ENCODE peak calls at places on chromosomes 5 and 9, in four cellular contexts. One of them, this sample, is unnamed.

GRCh38 chr5:10351199-10351881 is 2.2 kb upstream of the MARCHF6 start:
- DNase-seq in stimulated activated CD8-positive, alpha-beta memory T cell treated with anti-CD3 and anti-CD28 coated beads, Interleukin-15, amount 100 ng/mL, for 4 hours: no peak
- DNase-seq in SK-N-DZ: no peak
- DNase-seq in Caki2: peak
- DNase-seq in this sample: peak

GRCh38 chr5:78417026-78417425 is 56.6 kb downstream of the SCAMP1 start:
- DNase-seq in stimulated activated CD8-positive, alpha-beta memory T cell treated with anti-CD3 and anti-CD28 coated beads, Interleukin-15, amount 100 ng/mL, for 4 hours: no peak
- DNase-seq in Caki2: no peak
- DNase-seq in SK-N-DZ: no peak
- DNase-seq in this sample: no peak

GRCh38 chr9:14348241-14349140 is 34.5 kb upstream of the NFIB start:
- DNase-seq in SK-N-DZ: no peak
- DNase-seq in Caki2: no peak
- DNase-seq in stimulated activated CD8-positive, alpha-beta memory T cell treated with anti-CD3 and anti-CD28 coated beads, Interleukin-15, amount 100 ng/mL, for 4 hours: no peak
- DNase-seq in this sample: no peak

GRCh38 chr5:169893010-169893409 is 87.3 kb downstream of the INSYN2B start:
- DNase-seq in SK-N-DZ: no peak
- DNase-seq in Caki2: no peak
- DNase-seq in stimulated activated CD8-positive, alpha-beta memory T cell treated with anti-CD3 and anti-CD28 coated beads, Interleukin-15, amount 100 ng/mL, for 4 hours: no peak
- DNase-seq in this sample: peak

GRCh38 chr5:33611882-33612281 is 171.1 kb downstream of the TARS1 start:
- DNase-seq in SK-N-DZ: no peak
- DNase-seq in stimulated activated CD8-positive, alpha-beta memory T cell treated with anti-CD3 and anti-CD28 coated beads, Interleukin-15, amount 100 ng/mL, for 4 hours: no peak
- DNase-seq in Caki2: no peak
- DNase-seq in this sample: peak

GRCh38 chr9:13715430-13715829 is 435.9 kb upstream of the MPDZ start:
- DNase-seq in SK-N-DZ: no peak
- DNase-seq in Caki2: no peak
- DNase-seq in stimulated activated CD8-positive, alpha-beta memory T cell treated with anti-CD3 and anti-CD28 coated beads, Interleukin-15, amount 100 ng/mL, for 4 hours: no peak
- DNase-seq in this sample: no peak

GRCh38 chr5:43315262-43315661 is 2.0 kb upstream of the HMGCS1 start:
- DNase-seq in stimulated activated CD8-positive, alpha-beta memory T cell treated with anti-CD3 and anti-CD28 coated beads, Interleukin-15, amount 100 ng/mL, for 4 hours: no peak
- DNase-seq in SK-N-DZ: no peak
- DNase-seq in Caki2: peak
- DNase-seq in this sample: peak

GRCh38 chr9:133114886-133115603 is 6.0 kb downstream of the RALGDS start:
- DNase-seq in SK-N-DZ: peak
- DNase-seq in stimulated activated CD8-positive, alpha-beta memory T cell treated with anti-CD3 and anti-CD28 coated beads, Interleukin-15, amount 100 ng/mL, for 4 hours: no peak
- DNase-seq in Caki2: no peak
- DNase-seq in this sample: no peak

GRCh38 chr9:99023229-99023628 is 79.5 kb downstream of the COL15A1 start:
- DNase-seq in Caki2: no peak
- DNase-seq in SK-N-DZ: no peak
- DNase-seq in stimulated activated CD8-positive, alpha-beta memory T cell treated with anti-CD3 and anti-CD28 coated beads, Interleukin-15, amount 100 ng/mL, for 4 hours: no peak
- DNase-seq in this sample: no peak

GRCh38 chr5:132277971-132278964 is 15.9 kb upstream of the SLC22A4 start:
- DNase-seq in Caki2: no peak
- DNase-seq in SK-N-DZ: no peak
- DNase-seq in stimulated activated CD8-positive, alpha-beta memory T cell treated with anti-CD3 and anti-CD28 coated beads, Interleukin-15, amount 100 ng/mL, for 4 hours: no peak
- DNase-seq in this sample: no peak

GRCh38 chr5:180127682-180128670 is 56.4 kb upstream of the RNF130 start:
- DNase-seq in SK-N-DZ: no peak
- DNase-seq in stimulated activated CD8-positive, alpha-beta memory T cell treated with anti-CD3 and anti-CD28 coated beads, Interleukin-15, amount 100 ng/mL, for 4 hours: no peak
- DNase-seq in Caki2: no peak
- DNase-seq in this sample: no peak

GRCh38 chr5:125499969-125500368 is 753.5 kb upstream of the ZNF608 start:
- DNase-seq in stimulated activated CD8-positive, alpha-beta memory T cell treated with anti-CD3 and anti-CD28 coated beads, Interleukin-15, amount 100 ng/mL, for 4 hours: no peak
- DNase-seq in SK-N-DZ: no peak
- DNase-seq in Caki2: no peak
- DNase-seq in this sample: no peak

GRCh38 chr9:105911104-105911911 is 217.0 kb downstream of the TMEM38B start:
- DNase-seq in Caki2: peak
- DNase-seq in SK-N-DZ: no peak
- DNase-seq in stimulated activated CD8-positive, alpha-beta memory T cell treated with anti-CD3 and anti-CD28 coated beads, Interleukin-15, amount 100 ng/mL, for 4 hours: no peak
- DNase-seq in this sample: peak

GRCh38 chr5:43603535-43604363 is 769 bp downstream of the NNT start:
- DNase-seq in stimulated activated CD8-positive, alpha-beta memory T cell treated with anti-CD3 and anti-CD28 coated beads, Interleukin-15, amount 100 ng/mL, for 4 hours: peak
- DNase-seq in SK-N-DZ: peak
- DNase-seq in Caki2: peak
- DNase-seq in this sample: peak

GRCh38 chr5:178576591-178577351 is 13.4 kb downstream of the COL23A1 start:
- DNase-seq in Caki2: no peak
- DNase-seq in SK-N-DZ: no peak
- DNase-seq in stimulated activated CD8-positive, alpha-beta memory T cell treated with anti-CD3 and anti-CD28 coated beads, Interleukin-15, amount 100 ng/mL, for 4 hours: no peak
- DNase-seq in this sample: no peak

GRCh38 chr5:155270737-155271136 is 257.2 kb downstream of the KIF4B start:
- DNase-seq in SK-N-DZ: no peak
- DNase-seq in stimulated activated CD8-positive, alpha-beta memory T cell treated with anti-CD3 and anti-CD28 coated beads, Interleukin-15, amount 100 ng/mL, for 4 hours: no peak
- DNase-seq in Caki2: no peak
- DNase-seq in this sample: no peak

GRCh38 chr9:36873247-36873875 is 160.7 kb downstream of the PAX5 start:
- DNase-seq in SK-N-DZ: peak
- DNase-seq in Caki2: peak
- DNase-seq in stimulated activated CD8-positive, alpha-beta memory T cell treated with anti-CD3 and anti-CD28 coated beads, Interleukin-15, amount 100 ng/mL, for 4 hours: peak
- DNase-seq in this sample: peak

GRCh38 chr9:135702002-135702721 is at the start of gene KCNT1:
- DNase-seq in SK-N-DZ: peak
- DNase-seq in Caki2: peak
- DNase-seq in stimulated activated CD8-positive, alpha-beta memory T cell treated with anti-CD3 and anti-CD28 coated beads, Interleukin-15, amount 100 ng/mL, for 4 hours: no peak
- DNase-seq in this sample: peak

GRCh38 chr5:40676643-40677333 is 2.9 kb upstream of the PTGER4 start:
- DNase-seq in SK-N-DZ: no peak
- DNase-seq in stimulated activated CD8-positive, alpha-beta memory T cell treated with anti-CD3 and anti-CD28 coated beads, Interleukin-15, amount 100 ng/mL, for 4 hours: no peak
- DNase-seq in Caki2: no peak
- DNase-seq in this sample: peak

GRCh38 chr9:100064872-100065581 is 33.8 kb downstream of the ERP44 start:
- DNase-seq in stimulated activated CD8-positive, alpha-beta memory T cell treated with anti-CD3 and anti-CD28 coated beads, Interleukin-15, amount 100 ng/mL, for 4 hours: no peak
- DNase-seq in Caki2: no peak
- DNase-seq in SK-N-DZ: no peak
- DNase-seq in this sample: peak

GRCh38 chr5:110951373-110951791 is 120.1 kb upstream of the TSLP start:
- DNase-seq in SK-N-DZ: no peak
- DNase-seq in Caki2: peak
- DNase-seq in stimulated activated CD8-positive, alpha-beta memory T cell treated with anti-CD3 and anti-CD28 coated beads, Interleukin-15, amount 100 ng/mL, for 4 hours: no peak
- DNase-seq in this sample: no peak

GRCh38 chr5:1409386-1410110 is 35.7 kb downstream of the SLC6A3 start:
- DNase-seq in SK-N-DZ: no peak
- DNase-seq in Caki2: no peak
- DNase-seq in stimulated activated CD8-positive, alpha-beta memory T cell treated with anti-CD3 and anti-CD28 coated beads, Interleukin-15, amount 100 ng/mL, for 4 hours: no peak
- DNase-seq in this sample: peak

GRCh38 chr5:56264417-56265025 is 31.4 kb upstream of the ANKRD55 start:
- DNase-seq in Caki2: peak
- DNase-seq in stimulated activated CD8-positive, alpha-beta memory T cell treated with anti-CD3 and anti-CD28 coated beads, Interleukin-15, amount 100 ng/mL, for 4 hours: no peak
- DNase-seq in SK-N-DZ: peak
- DNase-seq in this sample: peak

GRCh38 chr5:10934789-10935355 is 173.8 kb upstream of the DAP start:
- DNase-seq in stimulated activated CD8-positive, alpha-beta memory T cell treated with anti-CD3 and anti-CD28 coated beads, Interleukin-15, amount 100 ng/mL, for 4 hours: no peak
- DNase-seq in SK-N-DZ: peak
- DNase-seq in Caki2: no peak
- DNase-seq in this sample: no peak

GRCh38 chr5:174412941-174413340 is 311.4 kb upstream of the MSX2 start:
- DNase-seq in SK-N-DZ: no peak
- DNase-seq in stimulated activated CD8-positive, alpha-beta memory T cell treated with anti-CD3 and anti-CD28 coated beads, Interleukin-15, amount 100 ng/mL, for 4 hours: no peak
- DNase-seq in Caki2: peak
- DNase-seq in this sample: peak

GRCh38 chr5:150263801-150264621 is 25.6 kb downstream of the CAMK2A start:
- DNase-seq in SK-N-DZ: peak
- DNase-seq in Caki2: peak
- DNase-seq in stimulated activated CD8-positive, alpha-beta memory T cell treated with anti-CD3 and anti-CD28 coated beads, Interleukin-15, amount 100 ng/mL, for 4 hours: no peak
- DNase-seq in this sample: peak

GRCh38 chr5:124289641-124290201 is 456.7 kb downstream of the ZNF608 start:
- DNase-seq in stimulated activated CD8-positive, alpha-beta memory T cell treated with anti-CD3 and anti-CD28 coated beads, Interleukin-15, amount 100 ng/mL, for 4 hours: no peak
- DNase-seq in SK-N-DZ: no peak
- DNase-seq in Caki2: no peak
- DNase-seq in this sample: no peak

GRCh38 chr5:93378073-93378472 is 202.9 kb downstream of the NR2F1-AS1 start:
- DNase-seq in Caki2: no peak
- DNase-seq in SK-N-DZ: peak
- DNase-seq in stimulated activated CD8-positive, alpha-beta memory T cell treated with anti-CD3 and anti-CD28 coated beads, Interleukin-15, amount 100 ng/mL, for 4 hours: no peak
- DNase-seq in this sample: peak

GRCh38 chr9:34550681-34551270 is 28.0 kb upstream of the ENHO start:
- DNase-seq in stimulated activated CD8-positive, alpha-beta memory T cell treated with anti-CD3 and anti-CD28 coated beads, Interleukin-15, amount 100 ng/mL, for 4 hours: no peak
- DNase-seq in Caki2: no peak
- DNase-seq in SK-N-DZ: no peak
- DNase-seq in this sample: no peak

GRCh38 chr5:153043876-153044275 is 446.6 kb upstream of the GRIA1 start:
- DNase-seq in Caki2: no peak
- DNase-seq in stimulated activated CD8-positive, alpha-beta memory T cell treated with anti-CD3 and anti-CD28 coated beads, Interleukin-15, amount 100 ng/mL, for 4 hours: no peak
- DNase-seq in SK-N-DZ: no peak
- DNase-seq in this sample: peak

GRCh38 chr5:42811591-42812392 is at the start of gene SELENOP:
- DNase-seq in SK-N-DZ: no peak
- DNase-seq in Caki2: no peak
- DNase-seq in stimulated activated CD8-positive, alpha-beta memory T cell treated with anti-CD3 and anti-CD28 coated beads, Interleukin-15, amount 100 ng/mL, for 4 hours: no peak
- DNase-seq in this sample: no peak

GRCh38 chr9:7570107-7570720 is 229.4 kb downstream of the DMAC1 start:
- DNase-seq in SK-N-DZ: peak
- DNase-seq in stimulated activated CD8-positive, alpha-beta memory T cell treated with anti-CD3 and anti-CD28 coated beads, Interleukin-15, amount 100 ng/mL, for 4 hours: peak
- DNase-seq in Caki2: peak
- DNase-seq in this sample: peak

GRCh38 chr9:70902705-70903131 is 218.7 kb downstream of the TRPM3 start:
- DNase-seq in stimulated activated CD8-positive, alpha-beta memory T cell treated with anti-CD3 and anti-CD28 coated beads, Interleukin-15, amount 100 ng/mL, for 4 hours: no peak
- DNase-seq in Caki2: peak
- DNase-seq in SK-N-DZ: no peak
- DNase-seq in this sample: peak

GRCh38 chr5:76999451-76999850 is 30.8 kb upstream of the AGGF1 start:
- DNase-seq in stimulated activated CD8-positive, alpha-beta memory T cell treated with anti-CD3 and anti-CD28 coated beads, Interleukin-15, amount 100 ng/mL, for 4 hours: no peak
- DNase-seq in Caki2: no peak
- DNase-seq in SK-N-DZ: no peak
- DNase-seq in this sample: peak

GRCh38 chr5:39624890-39625289 is 200.1 kb upstream of the DAB2 start:
- DNase-seq in Caki2: no peak
- DNase-seq in stimulated activated CD8-positive, alpha-beta memory T cell treated with anti-CD3 and anti-CD28 coated beads, Interleukin-15, amount 100 ng/mL, for 4 hours: no peak
- DNase-seq in SK-N-DZ: no peak
- DNase-seq in this sample: no peak

GRCh38 chr9:81411961-81412360 is 277.4 kb downstream of the TLE1 start:
- DNase-seq in stimulated activated CD8-positive, alpha-beta memory T cell treated with anti-CD3 and anti-CD28 coated beads, Interleukin-15, amount 100 ng/mL, for 4 hours: no peak
- DNase-seq in SK-N-DZ: no peak
- DNase-seq in Caki2: no peak
- DNase-seq in this sample: peak

GRCh38 chr5:170293273-170293672 is 4.3 kb downstream of the LCP2 start:
- DNase-seq in stimulated activated CD8-positive, alpha-beta memory T cell treated with anti-CD3 and anti-CD28 coated beads, Interleukin-15, amount 100 ng/mL, for 4 hours: no peak
- DNase-seq in SK-N-DZ: no peak
- DNase-seq in Caki2: no peak
- DNase-seq in this sample: no peak

GRCh38 chr9:133701321-133701980 is 36.7 kb downstream of the SARDH start:
- DNase-seq in stimulated activated CD8-positive, alpha-beta memory T cell treated with anti-CD3 and anti-CD28 coated beads, Interleukin-15, amount 100 ng/mL, for 4 hours: no peak
- DNase-seq in SK-N-DZ: no peak
- DNase-seq in Caki2: no peak
- DNase-seq in this sample: no peak

This sample was measured in EL.